ENCODE peak calls at places on chromosomes 3 and 15, in four cellular contexts. One of them, this sample, is unnamed.

GRCh38 chr3:32126305-32127015 is 20.0 kb downstream of the GPD1L start:
- DNase-seq in HFFc6: no peak
- DNase-seq in tibial nerve: no peak
- DNase-seq in AG04449: no peak
- DNase-seq in this sample: no peak

GRCh38 chr3:53796161-53796560 is 50.1 kb downstream of the CHDH start:
- DNase-seq in HFFc6: no peak
- DNase-seq in tibial nerve: no peak
- DNase-seq in AG04449: no peak
- DNase-seq in this sample: no peak

GRCh38 chr3:126259411-126260391 is 79.3 kb upstream of the ALDH1L1 start:
- DNase-seq in HFFc6: no peak
- DNase-seq in tibial nerve: no peak
- DNase-seq in AG04449: no peak
- DNase-seq in this sample: no peak

GRCh38 chr3:30193625-30194044 is 412.8 kb upstream of the TGFBR2 start:
- DNase-seq in HFFc6: no peak
- DNase-seq in tibial nerve: no peak
- DNase-seq in AG04449: no peak
- DNase-seq in this sample: no peak

GRCh38 chr15:64288577-64288976 is 67.4 kb downstream of the CSNK1G1 start:
- DNase-seq in HFFc6: peak; percentile 45
- DNase-seq in tibial nerve: no peak
- DNase-seq in AG04449: no peak
- DNase-seq in this sample: no peak

GRCh38 chr3:64170270-64170669 is 55.0 kb downstream of the PRICKLE2 start:
- DNase-seq in HFFc6: no peak
- DNase-seq in tibial nerve: no peak
- DNase-seq in AG04449: no peak
- DNase-seq in this sample: no peak

GRCh38 chr15:57611938-57612337 is 20.2 kb downstream of the MYZAP start:
- DNase-seq in HFFc6: peak; percentile 39
- DNase-seq in tibial nerve: no peak
- DNase-seq in AG04449: no peak
- DNase-seq in this sample: no peak

GRCh38 chr15:68022061-68022460 is 32.1 kb upstream of the PIAS1 start:
- DNase-seq in HFFc6: no peak
- DNase-seq in tibial nerve: no peak
- DNase-seq in AG04449: no peak
- DNase-seq in this sample: no peak

GRCh38 chr3:141491929-141492328 is 5.1 kb downstream of the RASA2 start:
- DNase-seq in HFFc6: no peak
- DNase-seq in tibial nerve: no peak
- DNase-seq in AG04449: no peak
- DNase-seq in this sample: no peak

GRCh38 chr3:14836049-14836468 is 17.3 kb downstream of the FGD5 start:
- DNase-seq in HFFc6: no peak
- DNase-seq in tibial nerve: peak; percentile 75
- DNase-seq in AG04449: no peak
- DNase-seq in this sample: no peak

GRCh38 chr15:68304611-68305337 is 27.2 kb downstream of the FEM1B start:
- DNase-seq in HFFc6: no peak
- DNase-seq in tibial nerve: no peak
- DNase-seq in AG04449: no peak
- DNase-seq in this sample: no peak

GRCh38 chr3:146605106-146605505 is at the start of gene PLSCR5:
- DNase-seq in HFFc6: no peak
- DNase-seq in tibial nerve: no peak
- DNase-seq in AG04449: no peak
- DNase-seq in this sample: no peak

DNA sequence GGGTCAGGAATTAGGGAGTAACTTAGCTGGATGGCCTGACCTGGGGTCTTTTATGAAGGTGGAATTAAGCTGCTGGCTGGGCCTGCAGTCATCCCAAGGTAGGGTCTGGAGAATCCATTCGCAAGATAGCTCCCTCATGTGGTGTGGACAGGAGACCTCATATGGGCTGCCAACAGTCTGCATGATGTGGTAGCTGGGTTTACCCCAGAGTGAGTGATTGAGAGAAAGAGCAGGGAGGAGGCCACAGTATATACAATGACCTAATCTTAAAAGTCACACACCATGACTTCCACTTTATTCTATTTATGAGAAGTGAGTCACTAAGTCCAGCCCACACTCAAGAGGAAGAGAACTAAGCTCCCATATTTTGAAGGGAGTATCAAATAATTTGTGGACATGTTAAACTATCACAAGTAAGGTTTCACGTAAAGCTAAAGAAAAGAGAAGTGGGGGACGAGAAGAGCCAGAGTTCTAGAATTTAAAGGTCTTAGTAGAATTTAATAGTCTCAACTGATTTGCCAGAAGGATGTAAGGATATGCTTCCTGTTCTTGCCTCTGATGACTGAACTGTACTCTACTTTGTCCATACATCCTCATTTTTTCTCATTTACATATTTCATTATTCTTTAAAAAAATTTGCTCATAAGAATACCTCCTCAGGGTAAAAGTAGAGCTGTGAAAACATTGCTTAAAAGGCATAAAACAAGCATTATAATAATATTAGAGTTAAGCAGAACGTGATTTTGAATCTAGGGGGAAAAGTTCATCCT is 184.4 kb downstream of the PEX5L start:
- DNase-seq in HFFc6: peak; percentile 71
- DNase-seq in tibial nerve: no peak
- DNase-seq in AG04449: peak; percentile 16
- DNase-seq in this sample: no peak
- TF ChIP-seq CTCF in HFFc6: peak; percentile 58
- TF ChIP-seq CTCF in tibial nerve: no peak
- TF ChIP-seq CTCF in AG04449: peak; percentile 8
- TF ChIP-seq CTCF in this sample: peak; percentile 28

DNA sequence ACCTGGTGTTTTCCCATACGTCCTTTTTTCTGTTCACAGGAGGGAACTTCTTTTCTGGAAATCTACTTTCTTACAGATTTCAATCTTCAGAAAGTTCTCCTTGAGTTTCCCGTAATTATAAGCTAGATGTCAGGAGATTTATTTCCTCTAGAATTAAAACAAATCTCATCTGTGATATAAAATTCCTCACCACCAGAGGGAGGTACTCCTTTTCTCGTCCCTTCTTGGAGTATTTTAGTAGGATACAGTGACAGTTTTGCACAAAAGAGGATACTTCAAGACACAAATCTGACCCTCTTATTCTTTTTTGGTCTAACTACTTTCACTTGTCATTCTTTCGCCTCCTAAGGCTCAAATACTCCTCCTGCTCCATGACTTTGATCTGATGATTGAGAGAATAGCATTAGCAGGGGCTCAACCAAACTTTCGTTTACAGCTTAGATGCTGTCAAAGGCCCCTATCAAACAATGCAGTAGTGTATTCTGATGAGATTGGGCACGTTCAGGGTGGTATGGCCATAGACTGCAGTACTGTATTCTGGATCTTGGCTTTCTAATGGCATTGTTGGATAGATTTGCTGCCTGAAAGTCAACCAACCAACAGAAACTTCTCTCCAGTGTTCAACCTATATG is 38.0 kb downstream of the TMEM41A start:
- DNase-seq in HFFc6: peak; percentile 20
- DNase-seq in tibial nerve: no peak
- DNase-seq in AG04449: no peak
- DNase-seq in this sample: no peak
- TF ChIP-seq CTCF in HFFc6: peak; percentile 80
- TF ChIP-seq CTCF in tibial nerve: no peak
- TF ChIP-seq CTCF in AG04449: peak; percentile 22
- TF ChIP-seq CTCF in this sample: peak; percentile 77

DNA sequence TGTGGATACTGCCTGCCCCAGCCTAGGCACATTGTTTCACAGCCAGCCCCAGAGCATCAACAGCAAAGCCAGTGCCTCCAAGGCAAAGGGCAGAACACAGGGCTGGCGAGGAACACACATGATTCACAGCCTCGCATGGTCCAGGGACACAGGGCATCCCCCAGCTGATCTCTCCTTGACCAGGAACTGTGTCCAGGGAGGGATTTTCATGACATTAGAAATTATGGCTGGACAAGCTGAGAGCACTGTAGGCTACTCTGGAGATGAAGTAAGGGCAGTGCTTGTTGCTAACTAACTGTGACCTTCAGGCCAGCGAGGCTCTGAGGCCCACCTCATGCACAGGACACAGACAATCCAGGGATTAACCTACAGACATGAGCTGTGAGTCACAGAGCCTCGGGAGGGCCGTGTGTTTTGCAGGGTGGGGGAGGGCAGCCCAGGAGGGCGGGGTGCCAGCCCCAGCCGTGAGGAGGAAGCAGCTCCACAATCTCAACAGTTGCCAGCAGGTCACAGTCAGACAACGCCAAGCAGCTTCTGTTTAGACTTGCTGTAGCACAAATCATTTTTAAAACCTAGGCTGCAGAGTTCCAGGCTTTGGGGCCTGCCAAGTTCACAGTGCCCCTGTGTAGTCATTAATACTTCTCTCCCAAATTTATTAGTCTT is 114.9 kb downstream of the ETFA start:
- DNase-seq in HFFc6: peak; percentile 87
- DNase-seq in tibial nerve: no peak
- DNase-seq in AG04449: peak; percentile 42
- DNase-seq in this sample: peak; percentile 39
- TF ChIP-seq CTCF in HFFc6: no peak
- TF ChIP-seq CTCF in tibial nerve: no peak
- TF ChIP-seq CTCF in AG04449: no peak
- TF ChIP-seq CTCF in this sample: no peak

GRCh38 chr3:72924055-72924454 is 36.2 kb downstream of the GXYLT2 start:
- DNase-seq in HFFc6: no peak
- DNase-seq in tibial nerve: no peak
- DNase-seq in AG04449: no peak
- DNase-seq in this sample: no peak
- TF ChIP-seq CTCF in HFFc6: peak; percentile 33
- TF ChIP-seq CTCF in tibial nerve: no peak
- TF ChIP-seq CTCF in AG04449: no peak
- TF ChIP-seq CTCF in this sample: peak; percentile 27

DNA sequence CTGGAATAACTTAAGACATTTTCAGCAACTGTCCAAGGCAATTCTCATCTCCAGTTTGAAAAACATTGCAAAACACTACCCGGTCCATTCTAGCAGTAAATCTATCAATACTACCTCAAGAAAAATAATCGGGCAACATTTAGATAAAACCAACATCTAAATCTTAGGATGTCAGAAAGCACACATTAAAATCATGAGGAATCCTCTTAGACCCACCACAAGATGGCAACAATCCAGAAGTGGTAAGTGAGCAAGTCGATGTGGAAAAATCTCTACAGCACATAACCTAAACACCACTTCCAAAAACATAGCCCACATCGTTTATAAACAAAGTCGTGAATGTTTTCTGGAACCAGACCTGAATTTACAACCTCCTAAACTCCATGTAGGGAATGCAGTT is 5.7 kb downstream of the PLCH1 start:
- DNase-seq in HFFc6: no peak
- DNase-seq in tibial nerve: no peak
- DNase-seq in AG04449: no peak
- DNase-seq in this sample: no peak
- TF ChIP-seq CTCF in HFFc6: no peak
- TF ChIP-seq CTCF in tibial nerve: no peak
- TF ChIP-seq CTCF in AG04449: no peak
- TF ChIP-seq CTCF in this sample: peak; percentile 38

DNA sequence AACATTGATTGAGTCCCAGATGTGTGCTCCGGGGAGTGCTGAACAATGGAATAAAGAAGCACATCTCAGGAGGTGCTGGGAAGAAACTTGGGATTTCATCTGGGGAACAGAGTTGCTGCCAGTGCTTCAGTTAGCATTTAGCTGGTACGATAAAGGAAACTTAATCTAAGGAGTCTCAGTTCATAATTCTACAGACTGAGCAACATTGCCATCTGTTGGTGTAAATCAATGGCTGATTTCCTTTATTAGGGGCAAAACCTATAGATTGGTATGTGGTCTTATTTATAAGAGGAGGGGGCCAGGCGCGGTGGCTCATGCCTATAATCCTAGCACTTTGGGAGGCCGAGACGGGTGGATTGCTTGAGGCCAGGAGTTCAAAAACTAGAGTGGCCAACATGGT is 8.9 kb downstream of the MKRN2OS start:
- DNase-seq in HFFc6: no peak
- DNase-seq in tibial nerve: no peak
- DNase-seq in AG04449: no peak
- DNase-seq in this sample: no peak
- TF ChIP-seq CTCF in HFFc6: peak; percentile 38
- TF ChIP-seq CTCF in tibial nerve: peak; percentile 21
- TF ChIP-seq CTCF in AG04449: peak; percentile 29
- TF ChIP-seq CTCF in this sample: peak; percentile 74

GRCh38 chr3:186281172-186281571 is 80.9 kb downstream of the DGKG start:
- DNase-seq in HFFc6: peak; percentile 78
- DNase-seq in tibial nerve: no peak
- DNase-seq in AG04449: peak; percentile 58
- DNase-seq in this sample: no peak

GRCh38 chr3:186280737-186281136 is 81.3 kb downstream of the DGKG start:
- DNase-seq in HFFc6: no peak
- DNase-seq in tibial nerve: no peak
- DNase-seq in AG04449: no peak
- DNase-seq in this sample: no peak

GRCh38 chr3:186273586-186273985 is 88.4 kb downstream of the DGKG start:
- DNase-seq in HFFc6: no peak
- DNase-seq in tibial nerve: no peak
- DNase-seq in AG04449: no peak
- DNase-seq in this sample: no peak

GRCh38 chr3:186275436-186275835 is 86.6 kb downstream of the DGKG start:
- DNase-seq in HFFc6: no peak
- DNase-seq in tibial nerve: no peak
- DNase-seq in AG04449: no peak
- DNase-seq in this sample: no peak

GRCh38 chr3:186277268-186277909 is 84.6 kb downstream of the DGKG start:
- DNase-seq in HFFc6: peak; percentile 59
- DNase-seq in tibial nerve: no peak
- DNase-seq in AG04449: no peak
- DNase-seq in this sample: no peak
- TF ChIP-seq CTCF in HFFc6: peak; percentile 78
- TF ChIP-seq CTCF in tibial nerve: peak; percentile 41
- TF ChIP-seq CTCF in AG04449: peak; percentile 58
- TF ChIP-seq CTCF in this sample: peak; percentile 83

GRCh38 chr3:67653425-67654098 is 850 bp downstream of the SUCLG2 start:
- DNase-seq in HFFc6: no peak
- DNase-seq in tibial nerve: no peak
- DNase-seq in AG04449: no peak
- DNase-seq in this sample: no peak
- TF ChIP-seq CTCF in HFFc6: no peak
- TF ChIP-seq CTCF in tibial nerve: no peak
- TF ChIP-seq CTCF in AG04449: no peak
- TF ChIP-seq CTCF in this sample: no peak